ENCODE peak calls at places on chromosomes 12 and 14, in nine cellular contexts. C, F, R, Q, E, U, J, Y and B are unnamed samples.

GRCh38 chr12:80494836-80495235 is 50.8 kb downstream of the PTPRQ start:
- DNase-seq in Q (no peak), J (no peak), U (no peak), F (no peak), E (no peak), R (no peak), C (no peak), Y (no peak), B (no peak)

GRCh38 chr14:92209141-92209540 is 87.4 kb downstream of the CPSF2 start:
- DNase-seq in J (peak), C (no peak), R (no peak), E (no peak), Y (no peak), Q (no peak), U (no peak), F (no peak), B (no peak)

GRCh38 chr12:116693259-116694227 is 44.3 kb downstream of the SPRING1 start:
- DNase-seq in C (peak), Y (no peak), E (peak), Q (no peak), U (no peak), J (no peak), R (no peak), F (no peak), B (no peak)

GRCh38 chr12:123912415-123913385 is 59.9 kb downstream of the CCDC92 start:
- DNase-seq in F (no peak), U (no peak), R (no peak), Q (no peak), E (no peak), J (no peak), C (peak), Y (no peak), B (no peak)

GRCh38 chr12:116604151-116604550 is 45.0 kb downstream of the MAP1LC3B2 start:
- DNase-seq in F (no peak), Q (no peak), U (no peak), Y (no peak), E (no peak), C (no peak), J (peak), R (no peak), B (no peak)

GRCh38 chr12:108399514-108399913 is 60.4 kb upstream of the CMKLR1 start:
- DNase-seq in C (no peak), Q (no peak), J (peak), E (no peak), F (no peak), U (no peak), R (no peak), Y (no peak), B (no peak)

GRCh38 chr14:73634333-73634833 is 10.4 kb upstream of the DNAL1 start:
- DNase-seq in U (peak), F (peak), C (no peak), J (peak), Y (no peak), E (no peak), Q (no peak), R (peak), B (no peak)

GRCh38 chr14:80135305-80136088 is 75.8 kb downstream of the DIO2 start:
- DNase-seq in J (no peak), F (no peak), E (peak), Q (no peak), R (peak), C (no peak), Y (no peak), U (no peak), B (no peak)

GRCh38 chr14:46573518-46573917 is 78.1 kb downstream of the RPL10L start:
- DNase-seq in J (no peak), F (no peak), Q (no peak), Y (no peak), R (no peak), E (no peak), U (no peak), C (no peak), B (no peak)

GRCh38 chr12:53740130-53740491 is 11.7 kb downstream of the CISTR start:
- DNase-seq in Q (no peak), F (no peak), Y (no peak), J (no peak), C (no peak), U (no peak), E (no peak), R (no peak), B (no peak)

GRCh38 chr12:14167005-14167628 is 185.7 kb upstream of the GRIN2B start:
- DNase-seq in C (peak), Q (peak), U (peak), E (peak), J (peak), Y (peak), F (peak), R (peak), B (peak)

GRCh38 chr14:96581902-96582640 is 79.9 kb downstream of the PAPOLA start:
- DNase-seq in C (no peak), U (no peak), Q (no peak), F (peak), E (no peak), J (no peak), Y (no peak), R (no peak), B (no peak)

GRCh38 chr12:20444595-20445170 is 76.3 kb downstream of the PDE3A start:
- DNase-seq in Q (no peak), E (no peak), F (no peak), C (no peak), R (no peak), J (no peak), Y (no peak), U (no peak), B (no peak)

GRCh38 chr12:63068857-63069442 is 82.1 kb downstream of the AVPR1A start:
- DNase-seq in Y (peak), J (peak), E (peak), F (no peak), Q (peak), U (peak), R (peak), C (peak), B (peak)

GRCh38 chr14:52360831-52361230 is 46.7 kb downstream of the PTGER2 start:
- DNase-seq in E (no peak), Q (no peak), Y (no peak), C (no peak), F (no peak), U (no peak), R (no peak), J (no peak), B (no peak)

GRCh38 chr12:7046383-7047143 is 14.0 kb upstream of the C1S start:
- DNase-seq in E (no peak), U (no peak), C (no peak), Q (no peak), R (no peak), J (no peak), Y (no peak), F (no peak), B (no peak)

GRCh38 chr14:30214456-30215090 is 286.9 kb upstream of the PRKD1 start:
- DNase-seq in F (no peak), C (peak), E (peak), J (peak), Q (peak), R (peak), U (peak), Y (peak), B (peak)

GRCh38 chr12:109612975-109613502 is 39.4 kb downstream of the MVK start:
- DNase-seq in C (peak), U (no peak), J (peak), Y (no peak), Q (no peak), R (peak), E (peak), F (peak), B (peak)

GRCh38 chr14:56874375-56874774 is 64.1 kb upstream of the OTX2 start:
- DNase-seq in E (peak), Q (no peak), F (peak), J (peak), R (no peak), C (peak), Y (no peak), U (peak), B (no peak)

GRCh38 chr12:59322473-59322872 is 273.4 kb upstream of the SLC16A7 start:
- DNase-seq in Q (no peak), E (no peak), F (no peak), C (no peak), R (no peak), Y (no peak), J (no peak), U (no peak), B (no peak)

GRCh38 chr12:45518516-45519235 is 210.8 kb upstream of the ARID2 start:
- DNase-seq in J (no peak), Y (no peak), F (no peak), R (no peak), E (no peak), U (no peak), C (no peak), Q (no peak), B (no peak)

GRCh38 chr12:11765817-11766794 is 116.6 kb downstream of the ETV6 start:
- DNase-seq in R (peak), Y (peak), F (no peak), Q (peak), E (no peak), J (peak), U (peak), C (no peak), B (peak)

GRCh38 chr12:90945070-90945649 is 9.8 kb downstream of the CCER1 start:
- DNase-seq in Y (peak), F (no peak), E (peak), J (peak), C (peak), Q (no peak), R (peak), U (no peak), B (peak)

GRCh38 chr14:72855913-72856312 is 38.0 kb downstream of the DPF3 start:
- DNase-seq in C (no peak), J (peak), Y (peak), Q (peak), F (no peak), E (peak), R (peak), U (no peak), B (peak)

GRCh38 chr12:89243786-89244185 is 108.5 kb downstream of the DUSP6 start:
- DNase-seq in R (no peak), C (no peak), U (no peak), J (peak), E (peak), Y (no peak), Q (no peak), F (no peak), B (no peak)

GRCh38 chr12:29726321-29726692 is 57.4 kb downstream of the TMTC1 start:
- DNase-seq in J (peak), Y (peak), Q (no peak), E (no peak), C (no peak), F (no peak), U (no peak), R (peak), B (no peak)

GRCh38 chr14:104891664-104892500 is 26.8 kb downstream of the CEP170B start:
- DNase-seq in Y (no peak), C (no peak), F (no peak), Q (no peak), J (no peak), U (peak), R (no peak), E (no peak), B (no peak)

GRCh38 chr12:108063192-108063591 is 65.9 kb upstream of the WSCD2 start:
- DNase-seq in E (peak), F (no peak), Q (no peak), R (peak), Y (peak), U (peak), J (peak), C (peak), B (no peak)

GRCh38 chr12:19895609-19896008 is 456.3 kb downstream of the AEBP2 start:
- DNase-seq in C (no peak), Y (no peak), U (no peak), Q (no peak), R (peak), F (no peak), J (no peak), E (no peak), B (no peak)

GRCh38 chr12:34186492-34186891 is 164.2 kb downstream of the ALG10 start:
- DNase-seq in E (no peak), C (no peak), R (no peak), Q (no peak), F (no peak), J (no peak), Y (no peak), U (no peak), B (no peak)
- TF ChIP-seq CTCF in E (no peak), C (peak), R (no peak), Q (no peak), F (no peak), J (no peak), Y (no peak), U (no peak), B (no peak)

GRCh38 chr12:122752464-122753212 is at the start of gene DENR:
- DNase-seq in Q (peak), R (peak), J (peak), E (peak), F (peak), C (peak), Y (peak), U (peak), B (peak)
- TF ChIP-seq CTCF in Q (peak), R (peak), J (peak), E (peak), F (peak), C (peak), Y (peak), U (peak), B (peak)

GRCh38 chr12:48979602-48980388 is 1.7 kb downstream of the WNT1 start:
- DNase-seq in R (no peak), J (no peak), C (no peak), Q (no peak), F (peak), U (no peak), Y (no peak), E (no peak), B (no peak)

GRCh38 chr12:48980389-48980952 is 2.3 kb downstream of the WNT1 start:
- DNase-seq in E (no peak), U (no peak), J (no peak), F (peak), Q (no peak), R (no peak), C (no peak), Y (no peak), B (no peak)

GRCh38 chr12:48981757-48982157 is 3.6 kb downstream of the WNT1 start:
- DNase-seq in C (no peak), F (no peak), E (no peak), J (no peak), U (no peak), Q (no peak), R (no peak), Y (no peak), B (no peak)

GRCh38 chr12:48982397-48983080 is 4.4 kb downstream of the WNT1 start:
- DNase-seq in R (no peak), F (no peak), U (no peak), Y (no peak), J (no peak), C (no peak), E (no peak), Q (no peak), B (no peak)

DNA sequence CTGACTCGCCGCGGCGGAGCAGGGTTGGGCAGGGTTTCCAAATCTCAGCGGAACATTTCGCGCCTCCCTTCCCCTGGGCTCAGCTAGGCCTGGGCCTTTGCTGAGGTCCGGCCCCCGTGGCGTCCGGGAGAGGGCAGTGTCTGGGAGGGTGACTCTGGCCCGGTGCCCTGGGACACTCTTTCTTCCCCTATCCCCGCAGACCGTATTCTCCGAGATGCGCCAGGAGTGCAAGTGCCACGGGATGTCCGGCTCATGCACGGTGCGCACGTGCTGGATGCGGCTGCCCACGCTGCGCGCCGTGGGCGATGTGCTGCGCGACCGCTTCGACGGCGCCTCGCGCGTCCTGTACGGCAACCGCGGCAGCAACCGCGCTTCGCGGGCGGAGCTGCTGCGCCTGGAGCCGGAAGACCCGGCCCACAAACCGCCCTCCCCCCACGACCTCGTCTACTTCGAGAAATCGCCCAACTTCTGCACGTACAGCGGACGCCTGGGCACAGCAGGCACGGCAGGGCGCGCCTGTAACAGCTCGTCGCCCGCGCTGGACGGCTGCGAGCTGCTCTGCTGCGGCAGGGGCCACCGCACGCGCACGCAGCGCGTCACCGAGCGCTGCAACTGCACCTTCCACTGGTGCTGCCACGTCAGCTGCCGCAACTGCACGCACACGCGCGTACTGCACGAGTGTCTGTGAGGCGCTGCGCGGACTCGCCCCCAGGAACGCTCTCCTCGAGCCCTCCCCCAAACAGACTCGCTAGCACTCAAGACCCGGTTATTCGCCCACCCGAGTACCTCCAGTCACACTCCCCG is 3.0 kb downstream of the WNT1 start:
- DNase-seq in J (no peak), Q (no peak), Y (no peak), C (no peak), U (no peak), F (peak), R (no peak), E (no peak), B (no peak)
- TF ChIP-seq CTCF in J (no peak), Q (no peak), Y (no peak), C (peak), U (no peak), F (peak), R (no peak), E (no peak), B (peak)

DNA sequence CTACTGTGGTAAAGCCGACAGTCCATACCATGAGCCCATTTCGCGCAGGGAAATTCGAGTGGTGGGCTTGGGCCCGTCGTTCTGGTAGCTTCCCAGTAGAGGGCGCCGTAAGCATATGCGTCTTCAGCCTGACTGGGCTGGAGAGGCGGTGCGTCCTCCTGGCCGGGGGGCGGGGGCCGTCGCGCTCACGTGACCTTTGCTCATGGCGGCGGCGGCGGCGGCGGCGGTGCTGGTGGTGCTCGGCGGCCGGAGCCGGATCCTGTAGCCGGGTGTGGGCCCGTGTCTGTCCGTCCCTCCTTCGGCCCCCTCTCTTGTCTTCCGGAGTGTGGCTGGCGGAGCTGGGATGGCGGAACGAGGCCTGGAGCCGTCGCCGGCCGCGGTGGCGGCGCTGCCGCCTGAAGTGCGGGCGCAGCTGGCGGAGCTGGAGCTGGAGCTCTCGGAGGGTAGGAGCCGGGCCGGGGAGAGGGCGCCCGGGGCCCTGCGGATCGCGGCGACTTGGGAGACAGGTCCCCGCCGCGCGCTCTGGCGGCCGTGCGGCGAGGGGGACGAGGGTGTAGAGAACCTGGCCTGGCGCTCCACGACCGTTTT is at the start of gene DIP2B:
- DNase-seq in Y (peak), F (peak), C (peak), E (peak), J (peak), R (peak), U (peak), Q (peak), B (peak)
- TF ChIP-seq CTCF in Y (peak), F (peak), C (peak), E (peak), J (peak), R (peak), U (peak), Q (peak), B (peak)

GRCh38 chr14:21382886-21383847 is 652 bp downstream of the SUPT16H start:
- DNase-seq in J (peak), Y (peak), C (peak), Q (peak), F (peak), U (peak), R (peak), E (peak), B (peak)

GRCh38 chr14:21382095-21382494 is 1.7 kb downstream of the SUPT16H start:
- DNase-seq in E (no peak), R (no peak), U (no peak), J (no peak), C (no peak), F (no peak), Y (no peak), Q (no peak), B (no peak)

GRCh38 chr14:21385170-21385904 is 1.5 kb upstream of the SUPT16H start:
- DNase-seq in C (no peak), F (no peak), J (no peak), E (no peak), Q (no peak), U (no peak), R (no peak), Y (no peak), B (no peak)

GRCh38 chr14:21383848-21384493 is at the start of gene SUPT16H:
- DNase-seq in E (peak), J (peak), F (peak), R (peak), Y (peak), C (peak), U (peak), Q (peak), B (peak)

DNA sequence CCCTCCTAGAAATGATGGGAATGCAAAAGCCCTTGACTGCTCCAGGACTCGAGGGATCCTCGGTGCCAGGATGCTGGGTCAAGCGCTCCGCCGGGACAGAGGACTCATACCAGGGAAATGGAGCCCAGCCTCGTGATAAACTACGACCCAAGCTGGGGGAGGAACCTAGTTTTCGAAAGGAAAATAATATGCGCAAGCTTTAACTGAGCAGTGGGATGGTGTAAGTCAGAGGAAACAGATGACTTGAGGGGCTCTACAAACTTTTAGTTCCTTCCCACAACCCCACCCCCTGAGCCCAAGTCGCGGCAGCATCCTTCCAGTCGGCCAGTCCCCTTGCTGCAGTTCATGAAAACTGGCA is 654 bp upstream of the SUPT16H start:
- DNase-seq in J (no peak), R (no peak), U (no peak), C (no peak), F (no peak), E (no peak), Y (no peak), Q (no peak), B (no peak)
- TF ChIP-seq CTCF in J (no peak), R (no peak), U (no peak), C (no peak), F (no peak), E (no peak), Y (no peak), Q (no peak), B (no peak)

GRCh38 chr12:54925319-54925718 is 59.2 kb downstream of the TESPA1 start:
- DNase-seq in Y (no peak), F (no peak), E (no peak), U (no peak), J (no peak), C (no peak), Q (no peak), R (no peak), B (no peak)
- TF ChIP-seq CTCF in Y (no peak), F (no peak), E (no peak), U (no peak), J (no peak), C (no peak), Q (no peak), R (no peak), B (no peak)

GRCh38 chr14:90815817-90816662 is at the start of gene TTC7B:
- DNase-seq in R (no peak), E (peak), F (peak), Y (peak), Q (no peak), U (peak), C (no peak), J (no peak), B (no peak)
- TF ChIP-seq CTCF in R (peak), E (peak), F (no peak), Y (no peak), Q (peak), U (no peak), C (peak), J (no peak), B (no peak)

GRCh38 chr12:88141774-88142609 is at the start of the genes CEP290 and TMTC3:
- DNase-seq in E (peak), Q (peak), U (peak), R (peak), C (peak), F (peak), Y (peak), J (peak), B (peak)
- TF ChIP-seq CTCF in E (no peak), Q (no peak), U (no peak), R (no peak), C (no peak), F (no peak), Y (no peak), J (no peak), B (no peak)

GRCh38 chr12:122111070-122111750 is 32.7 kb downstream of the MLXIP start:
- DNase-seq in Q (no peak), R (no peak), U (no peak), Y (no peak), E (peak), C (no peak), J (no peak), F (no peak), B (no peak)

GRCh38 chr12:122117979-122118378 is 39.4 kb downstream of the MLXIP start:
- DNase-seq in C (no peak), Q (no peak), Y (no peak), U (no peak), E (no peak), R (no peak), F (no peak), J (peak), B (no peak)

GRCh38 chr12:122121341-122122192 is 43.0 kb downstream of the MLXIP start:
- DNase-seq in U (no peak), F (no peak), Y (no peak), R (no peak), C (no peak), Q (no peak), E (no peak), J (no peak), B (no peak)

GRCh38 chr12:122116707-122117535 is 38.4 kb downstream of the MLXIP start:
- DNase-seq in E (no peak), Q (no peak), R (no peak), C (no peak), Y (no peak), U (no peak), F (no peak), J (no peak), B (no peak)
- TF ChIP-seq CTCF in E (peak), Q (no peak), R (peak), C (peak), Y (no peak), U (no peak), F (no peak), J (no peak), B (no peak)